ENCODE peak calls at places on chromosome 1, in five cellular contexts. S, J, Q, M and L are unnamed samples. For H3K4me1 and H3K9me3, the result is how much of the 10 kb centered on the place peaks cover.

GRCh38 chr1:63728611-63729226 is 45.1 kb upstream of the ROR1 start:
- DNase-seq in M (no peak), S (no peak), Q (no peak), J (no peak), L (no peak)

GRCh38 chr1:208216806-208217205 is 27.4 kb downstream of the PLXNA2 start:
- DNase-seq in S (no peak), M (no peak), J (no peak), Q (no peak), L (no peak)

GRCh38 chr1:107140703-107141490 is at the start of gene NTNG1:
- DNase-seq in S (no peak), M (no peak), Q (peak), J (no peak), L (peak)

GRCh38 chr1:64136749-64137568 is 66.5 kb upstream of the UBE2U start:
- DNase-seq in J (peak), S (peak), M (peak), Q (peak), L (no peak)

GRCh38 chr1:7375329-7375728 is 395.8 kb upstream of the VAMP3 start:
- DNase-seq in J (peak), Q (no peak), S (no peak), M (no peak), L (no peak)

GRCh38 chr1:1337793-1338147 is 6.7 kb downstream of the TAS1R3 start:
- DNase-seq in Q (no peak), M (no peak), S (no peak), J (no peak), L (no peak)

GRCh38 chr1:168826269-168826668 is 97.3 kb upstream of the DPT start:
- DNase-seq in M (no peak), S (no peak), J (no peak), Q (no peak), L (no peak)

GRCh38 chr1:6028042-6028895 is 17.4 kb upstream of the KCNAB2 start:
- DNase-seq in S (no peak), Q (no peak), M (no peak), J (no peak), L (peak)

GRCh38 chr1:9129391-9130041 is 614 bp upstream of the GPR157 start:
- DNase-seq in J (peak), M (peak), Q (peak), S (no peak), L (peak)

GRCh38 chr1:167713330-167714081 is 8.3 kb upstream of the MPZL1 start:
- DNase-seq in M (peak), J (no peak), Q (peak), S (peak), L (no peak)

GRCh38 chr1:51236548-51237312 is 657 bp downstream of the RNF11 start:
- DNase-seq in J (peak), M (peak), S (peak), Q (peak), L (peak)

GRCh38 chr1:56788588-56788987 is 30.6 kb downstream of the FYB2 start:
- DNase-seq in J (no peak), Q (no peak), M (no peak), S (no peak), L (no peak)

GRCh38 chr1:34794001-34794789 is 1.4 kb downstream of the GJA4 start:
- DNase-seq in M (no peak), Q (no peak), S (no peak), J (no peak), L (no peak)

GRCh38 chr1:58576727-58577675 is at the start of gene TACSTD2:
- DNase-seq in S (no peak), Q (peak), M (no peak), J (peak), L (peak)

GRCh38 chr1:16019580-16020277 is 1.9 kb upstream of the HSPB7 start:
- DNase-seq in J (no peak), Q (peak), S (no peak), M (peak), L (peak)

GRCh38 chr1:91828583-91829281 is 57.2 kb downstream of the TGFBR3 start:
- DNase-seq in J (no peak), M (no peak), S (no peak), Q (no peak), L (no peak)

GRCh38 chr1:191074877-191075276 is 597.2 kb upstream of the BRINP3 start:
- DNase-seq in M (no peak), Q (no peak), J (no peak), S (no peak), L (no peak)

GRCh38 chr1:234556245-234556943 is 53.6 kb downstream of the IRF2BP2 start:
- DNase-seq in J (peak), S (no peak), M (no peak), Q (no peak), L (no peak)

GRCh38 chr1:99659755-99660210 is 13.9 kb downstream of the PALMD start:
- DNase-seq in J (peak), M (no peak), S (no peak), Q (no peak), L (no peak)

GRCh38 chr1:205597691-205598314 is 34.0 kb downstream of the ELK4 start:
- DNase-seq in S (peak), J (no peak), M (no peak), Q (no peak), L (no peak)

GRCh38 chr1:243845888-243846287 is 4.2 kb downstream of the AKT3 start:
- DNase-seq in M (no peak), S (no peak), Q (no peak), J (no peak), L (no peak)

GRCh38 chr1:65065535-65066378 is 82.2 kb upstream of the AK4 start:
- DNase-seq in J (peak), Q (peak), M (peak), S (no peak), L (peak)

GRCh38 chr1:62735491-62736171 is 47.4 kb upstream of the DOCK7 start:
- DNase-seq in J (no peak), M (no peak), S (peak), Q (no peak), L (no peak)

GRCh38 chr1:226123591-226124471 is 61.3 kb downstream of the H3-3A start:
- DNase-seq in J (no peak), S (no peak), Q (no peak), M (peak), L (peak)

GRCh38 chr1:17721444-17721843 is 33.7 kb upstream of the ACTL8 start:
- DNase-seq in M (no peak), J (no peak), Q (no peak), S (no peak), L (no peak)

GRCh38 chr1:168689726-168690602 is 39.0 kb downstream of the DPT start:
- DNase-seq in Q (peak), M (no peak), J (no peak), S (no peak), L (no peak)

GRCh38 chr1:181133969-181134418 is 45.5 kb downstream of the IER5 start:
- DNase-seq in J (no peak), Q (no peak), M (no peak), S (no peak), L (no peak)

GRCh38 chr1:115807723-115808122 is 33.2 kb downstream of the NHLH2 start:
- DNase-seq in J (no peak), Q (peak), M (no peak), S (peak), L (no peak)

GRCh38 chr1:154719586-154720327 is 111.8 kb upstream of the ADAR start:
- DNase-seq in S (no peak), Q (no peak), J (no peak), M (no peak), L (no peak)

GRCh38 chr1:55402676-55403464 is 187.7 kb upstream of the USP24 start:
- DNase-seq in S (peak), Q (no peak), M (no peak), J (no peak), L (no peak)

GRCh38 chr1:143651350-143651992 is 320.3 kb downstream of the FAM72C start:
- DNase-seq in M (no peak), Q (no peak), J (no peak), S (no peak), L (no peak)

DNA sequence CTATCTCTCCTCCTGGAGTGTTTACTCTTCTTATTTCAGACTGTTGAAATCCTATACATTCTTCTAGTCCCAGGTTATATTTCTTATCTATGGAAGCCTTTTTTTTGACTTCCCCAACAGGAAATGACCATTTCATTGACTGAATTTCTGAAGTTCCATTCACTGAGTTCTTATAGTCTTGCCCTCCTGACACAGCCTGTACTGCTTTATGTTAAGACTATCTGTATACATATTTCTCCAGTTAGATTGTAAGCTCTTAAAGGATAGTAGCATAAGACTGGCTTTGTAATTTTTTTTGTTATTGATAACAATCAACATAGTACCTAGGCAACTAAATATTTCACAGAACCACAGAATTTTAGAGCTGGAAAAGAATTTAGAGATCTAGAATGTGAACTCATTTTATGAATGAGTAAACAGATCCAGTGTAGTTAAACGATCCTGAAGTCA is 14.9 kb upstream of the MACF1 start:
- DNase-seq in M (no peak), S (peak), Q (no peak), J (no peak), L (no peak)
- H3K4me1 ChIP-seq in M (under half), S (under half), Q (under half), J (under half), L (half or more)

DNA sequence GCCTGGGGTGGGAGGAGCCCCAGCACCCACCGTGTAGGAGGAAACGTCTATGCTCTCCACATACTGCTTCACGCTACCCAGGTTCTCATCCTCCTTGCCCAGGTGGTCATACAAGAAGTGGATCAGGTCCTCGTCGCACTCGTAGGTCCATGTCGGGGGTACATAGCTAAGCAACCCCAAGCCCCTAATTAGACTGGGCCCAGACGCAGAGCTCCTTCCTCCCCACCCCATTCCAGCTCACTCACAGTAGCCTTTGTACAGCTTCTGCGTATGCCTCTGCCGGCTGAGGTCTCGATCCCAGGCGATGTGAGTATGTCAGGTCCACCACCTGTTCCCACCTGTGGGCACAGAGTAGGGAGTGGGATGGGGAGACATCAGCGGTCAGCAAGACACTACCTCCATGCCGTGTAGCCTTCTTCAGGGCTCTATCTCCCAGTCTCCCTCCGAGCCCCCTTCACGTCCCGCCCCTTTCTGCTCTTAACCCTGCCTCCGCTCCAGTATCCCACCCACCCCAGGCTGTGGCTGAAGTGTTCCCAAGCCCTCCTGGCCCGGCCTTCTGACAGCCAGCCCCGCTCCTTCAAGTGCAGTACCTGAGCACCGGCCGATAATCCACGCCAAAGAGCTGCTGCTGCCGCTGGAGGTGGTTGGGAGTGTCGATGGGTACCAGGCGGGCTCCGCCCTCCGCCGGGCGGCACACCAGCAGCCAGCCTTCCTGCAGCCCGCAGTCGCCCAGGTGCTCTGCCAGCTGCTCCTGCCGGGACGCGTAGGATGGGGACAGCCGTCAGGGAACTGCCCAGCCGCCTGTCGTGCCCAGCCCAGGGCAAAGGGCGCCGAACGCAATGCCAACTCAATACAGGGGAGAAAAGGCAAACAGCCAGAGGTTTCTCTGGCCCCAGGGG is 919 bp downstream of the HECTD3 start:
- DNase-seq in Q (peak), S (no peak), J (peak), M (no peak), L (peak)
- TF ChIP-seq CTCF in Q (no peak), S (no peak), J (no peak), M (no peak), L (no peak)

GRCh38 chr1:248013229-248013710 is at the start of gene OR2L5:
- DNase-seq in Q (no peak), J (no peak), M (no peak), S (no peak), L (no peak)

GRCh38 chr1:248009681-248010080 is 3.8 kb upstream of the OR2L5 start:
- DNase-seq in Q (no peak), J (no peak), S (no peak), M (no peak), L (no peak)

DNA sequence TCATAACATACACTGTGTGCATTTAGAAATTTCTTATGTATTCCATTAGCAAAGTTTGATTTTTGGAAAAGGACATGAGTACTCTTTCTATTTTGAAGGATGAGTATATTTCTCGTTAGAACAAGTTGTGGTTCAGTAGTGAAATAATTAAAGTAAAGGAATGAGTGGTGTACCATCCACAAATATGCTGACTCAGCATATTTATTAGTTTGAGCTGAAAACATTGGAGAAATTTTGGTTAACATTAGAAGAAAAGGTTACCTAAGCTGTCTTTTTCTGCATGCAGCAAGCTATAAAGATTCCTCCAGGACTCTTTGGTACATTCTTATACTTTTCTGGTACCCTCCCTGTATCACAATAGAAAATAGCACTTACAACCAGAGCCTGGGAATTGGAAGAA is 5.7 kb upstream of the OR2L5 start:
- DNase-seq in Q (no peak), J (no peak), M (no peak), S (no peak), L (no peak)
- H3K9me3 ChIP-seq in Q (under half), J (under half), M (under half), S (under half), L (under half)

GRCh38 chr1:229627003-229627402 is 956 bp downstream of the URB2 start:
- DNase-seq in Q (no peak), S (no peak), J (no peak), M (no peak), L (no peak)

GRCh38 chr1:229623838-229624237 is 2.1 kb downstream of the TAF5L start:
- DNase-seq in Q (no peak), S (no peak), J (no peak), M (no peak), L (no peak)

GRCh38 chr1:229624521-229624905 is 1.4 kb downstream of the TAF5L start:
- DNase-seq in S (no peak), Q (no peak), M (no peak), J (no peak), L (no peak)

GRCh38 chr1:229624906-229625871 is 733 bp downstream of the TAF5L start:
- DNase-seq in S (peak), J (peak), Q (peak), M (no peak), L (peak)

GRCh38 chr1:229625893-229626831 is at the start of the genes TAF5L and URB2:
- DNase-seq in Q (peak), M (peak), S (peak), J (peak), L (peak)
- H3K4me1 ChIP-seq in Q (under half), M (under half), S (under half), J (under half), L (half or more)